ENCODE peak calls at places on chromosome 19, in ten cellular contexts. O is astrocyte of the spinal cord; B is astrocyte of the cerebellum; I is foreskin keratinocyte; N is WTC11; U is CD4-positive, alpha-beta T cell; C is H9; T is AG04450; V is Peyer's patch; W is RWPE2. R is an unnamed sample.

GRCh38 chr19:34461375-34462100 is 20.0 kb upstream of the WTIP start:
- DNase-seq in O (peak; percentile 9), B (no peak), I (no peak), N (no peak), U (no peak), C (no peak), T (no peak), V (no peak), W (no peak), R (no peak)

GRCh38 chr19:52566588-52566987 is 3.5 kb upstream of the ZNF701 start:
- DNase-seq in O (peak; percentile 9), B (no peak), I (peak; percentile 58), N (no peak), U (no peak), C (no peak), T (peak; percentile 4), V (no peak), W (no peak), R (peak; percentile 20)

GRCh38 chr19:6482343-6482686 is 728 bp upstream of the DENND1C start:
- DNase-seq in O (no peak), B (no peak), I (no peak), N (no peak), U (no peak), C (no peak), T (no peak), V (no peak), W (no peak), R (no peak)

GRCh38 chr19:28680091-28680490 is 532.9 kb downstream of the UQCRFS1 start:
- DNase-seq in O (no peak), B (no peak), I (no peak), N (no peak), U (no peak), C (no peak), T (no peak), V (no peak), W (no peak), R (no peak)

GRCh38 chr19:10543059-10543419 is 665 bp upstream of the ATG4D start:
- DNase-seq in O (no peak), B (no peak), I (no peak), N (no peak), U (no peak), C (no peak), T (no peak), V (no peak), W (no peak), R (no peak)

GRCh38 chr19:10379880-10380310 is 477 bp downstream of the TYK2 start:
- DNase-seq in O (peak; percentile 12), B (no peak), I (no peak), N (no peak), U (no peak), C (no peak), T (no peak), V (no peak), W (no peak), R (no peak)

GRCh38 chr19:4241824-4242430 is 5.0 kb upstream of the YJU2 start:
- DNase-seq in O (no peak), B (no peak), I (no peak), N (no peak), U (no peak), C (no peak), T (no peak), V (no peak), W (no peak), R (no peak)

GRCh38 chr19:13692096-13692495 is 72.2 kb upstream of the MRI1 start:
- DNase-seq in O (peak; percentile 69), B (peak; percentile 66), I (peak; percentile 65), N (no peak), U (no peak), C (no peak), T (peak; percentile 8), V (no peak), W (peak; percentile 66), R (peak; percentile 16)

GRCh38 chr19:14467391-14467790 is 7.8 kb downstream of the PTGER1 start:
- DNase-seq in O (no peak), B (no peak), I (no peak), N (no peak), U (no peak), C (no peak), T (no peak), V (no peak), W (no peak), R (no peak)

GRCh38 chr19:42166336-42166735 is 34.1 kb upstream of the POU2F2 start:
- DNase-seq in O (no peak), B (no peak), I (no peak), N (no peak), U (no peak), C (no peak), T (no peak), V (no peak), W (no peak), R (no peak)

DNA sequence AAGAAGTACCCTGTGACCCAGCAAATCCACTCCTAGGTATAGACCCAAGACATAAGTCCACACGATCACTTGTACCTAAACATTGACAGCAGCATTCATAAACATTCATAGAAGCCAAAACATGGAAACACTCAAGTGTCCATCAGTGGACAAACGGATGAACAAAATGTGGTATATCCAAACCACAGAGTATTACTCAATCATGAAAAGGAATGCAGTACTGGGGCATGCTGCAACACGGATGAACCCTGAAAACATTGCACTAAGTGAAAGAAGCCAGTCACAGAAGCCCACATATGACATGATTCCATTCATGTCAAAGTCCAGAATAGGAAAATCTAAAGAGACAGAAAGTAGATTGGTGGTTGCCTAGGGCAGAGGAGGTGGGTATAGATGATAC is 22.8 kb upstream of the CCNE1 start:
- DNase-seq in O (no peak), B (no peak), I (no peak), N (no peak), U (no peak), C (no peak), T (no peak), V (no peak), W (no peak), R (no peak)
- TF ChIP-seq CTCF in O (no peak), B (no peak), I (no peak), N (no peak), U (no peak), C (no peak), T (no peak), V (no peak), W (no peak), R (no peak)

DNA sequence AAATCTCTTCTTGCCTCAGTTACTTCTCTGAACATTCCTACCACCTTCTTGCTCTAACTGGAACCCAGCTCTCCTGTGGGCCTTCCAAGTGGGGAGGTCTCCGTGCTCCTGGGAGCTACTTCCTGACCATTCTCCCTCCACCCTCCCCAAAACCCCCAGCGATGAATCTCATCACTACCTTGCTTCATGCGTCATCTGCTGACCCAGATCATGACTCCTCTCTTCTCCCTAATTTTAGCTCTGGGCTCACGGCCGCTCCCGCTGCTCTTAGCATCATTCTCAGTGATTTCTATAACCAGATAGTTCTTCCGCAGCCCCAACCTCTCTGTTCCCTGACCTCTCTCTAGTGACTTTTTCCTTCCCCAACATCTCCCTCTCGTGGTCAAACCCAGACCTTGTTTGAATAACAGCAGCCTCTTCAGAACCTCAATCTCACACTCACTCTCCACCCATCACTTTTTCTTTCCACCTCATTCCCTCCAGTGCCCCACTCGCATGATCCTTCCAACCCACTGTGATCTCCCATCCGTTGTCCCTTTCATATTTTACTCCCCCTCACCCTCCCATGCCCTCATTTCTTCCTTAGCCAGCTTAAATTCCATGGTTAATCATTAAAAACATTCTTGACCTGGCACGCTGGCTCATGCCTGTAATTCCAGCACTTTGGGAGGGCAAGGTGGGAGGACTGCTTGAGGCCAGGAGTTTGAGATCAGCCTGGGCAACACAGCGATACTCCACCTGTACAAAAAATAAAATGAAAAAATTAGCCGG is 21.8 kb downstream of the MRPS12 start:
- DNase-seq in O (no peak), B (no peak), I (no peak), N (peak; percentile 42), U (no peak), C (peak; percentile 50), T (no peak), V (no peak), W (no peak), R (peak; percentile 16)
- TF ChIP-seq CTCF in O (peak; percentile 45), B (peak; percentile 48), I (peak; percentile 39), N (peak; percentile 42), U (peak; percentile 42), C (peak; percentile 64), T (peak; percentile 32), V (peak; percentile 52), W (peak; percentile 36), R (no peak)

DNA sequence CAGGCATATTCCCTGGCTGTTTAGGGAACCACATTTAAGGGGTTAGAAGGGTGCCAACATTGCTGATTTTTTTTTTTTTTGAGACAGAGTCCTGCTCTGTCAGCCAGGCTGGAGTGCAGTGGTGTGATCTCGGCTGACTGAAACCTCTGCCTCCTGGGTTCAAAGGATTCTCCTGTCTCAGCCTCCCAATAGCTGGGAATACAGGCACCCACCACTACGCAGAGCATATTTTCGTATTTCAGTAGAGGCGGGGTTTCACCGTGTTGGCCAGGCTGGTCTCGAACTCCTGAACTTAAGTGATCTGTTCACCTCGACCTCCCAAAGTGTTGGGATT is 7.8 kb upstream of the CRX start:
- DNase-seq in O (no peak), B (no peak), I (no peak), N (no peak), U (no peak), C (no peak), T (no peak), V (no peak), W (no peak), R (no peak)
- TF ChIP-seq CTCF in O (no peak), B (no peak), I (no peak), N (no peak), U (no peak), C (no peak), T (no peak), V (no peak), W (peak; percentile 37), R (no peak)

GRCh38 chr19:17512574-17512939 is 1.1 kb downstream of the PGLS start:
- DNase-seq in O (no peak), B (no peak), I (no peak), N (no peak), U (no peak), C (no peak), T (no peak), V (no peak), W (no peak), R (no peak)
- TF ChIP-seq CTCF in O (no peak), B (no peak), I (no peak), N (no peak), U (no peak), C (no peak), T (no peak), V (no peak), W (no peak), R (no peak)

GRCh38 chr19:54430306-54431254 is 15.3 kb downstream of the TTYH1 start:
- DNase-seq in O (no peak), B (no peak), I (no peak), N (peak; percentile 81), U (peak; percentile 41), C (peak; percentile 85), T (no peak), V (no peak), W (no peak), R (peak; percentile 40)
- TF ChIP-seq CTCF in O (peak; percentile 20), B (no peak), I (peak; percentile 21), N (no peak), U (no peak), C (peak; percentile 59), T (no peak), V (peak; percentile 24), W (no peak), R (no peak)

GRCh38 chr19:11597202-11598102 is at the start of gene ZNF627:
- DNase-seq in O (peak; percentile 98), B (peak; percentile 95), I (peak; percentile 87), N (peak; percentile 100), U (peak; percentile 96), C (peak; percentile 99), T (peak; percentile 90), V (peak; percentile 99), W (peak; percentile 97), R (peak; percentile 98)
- TF ChIP-seq CTCF in O (peak; percentile 5), B (no peak), I (peak; percentile 35), N (no peak), U (no peak), C (no peak), T (peak; percentile 11), V (peak; percentile 46), W (no peak), R (peak; percentile 4)

GRCh38 chr19:21256722-21257121 is 72.5 kb downstream of the ZNF708 start:
- DNase-seq in O (no peak), B (no peak), I (peak; percentile 8), N (peak; percentile 21), U (no peak), C (no peak), T (no peak), V (no peak), W (no peak), R (peak; percentile 21)
- TF ChIP-seq CTCF in O (no peak), B (no peak), I (peak; percentile 60), N (peak; percentile 32), U (no peak), C (peak; percentile 66), T (peak; percentile 7), V (no peak), W (peak; percentile 17), R (peak; percentile 12)